ENCODE peak calls at places on chromosome 14, in seven cellular contexts. K is midbrain; Z is EL; S is GM23248; E is activated T-cell treated with anti-CD3 and anti-CD28 coated beads, Interleukin-2, amount 50 U/mL, for 72 hours; G is T-helper 9 cell; I is cortex of kidney. Q is an unnamed sample.

GRCh38 chr14:77045570-77045890 is 17.0 kb upstream of the IRF2BPL start:
- DNase-seq in K (no peak), Z (no peak), S (peak; percentile 39), E (no peak), G (no peak), I (no peak), Q (peak; percentile 38)

GRCh38 chr14:104967414-104968152 is 10.6 kb downstream of the AHNAK2 start:
- DNase-seq in K (no peak), Z (peak; percentile 55), S (peak; percentile 66), E (peak; percentile 33), G (no peak), I (no peak), Q (peak; percentile 66)

GRCh38 chr14:24095196-24096068 is 1.3 kb downstream of the PCK2 start:
- DNase-seq in K (no peak), Z (peak; percentile 83), S (peak; percentile 77), E (peak; percentile 74), G (no peak), I (no peak), Q (peak; percentile 55)

GRCh38 chr14:73762375-73762822 is 48.2 kb upstream of the PNMA1 start:
- DNase-seq in K (no peak), Z (no peak), S (no peak), E (peak; percentile 68), G (no peak), I (no peak), Q (no peak)

GRCh38 chr14:80047761-80048160 is 163.5 kb downstream of the DIO2 start:
- DNase-seq in K (no peak), Z (no peak), S (no peak), E (no peak), G (no peak), I (no peak), Q (no peak)

GRCh38 chr14:98173291-98173690 is 1098.7 kb downstream of the BCL11B start:
- DNase-seq in K (no peak), Z (no peak), S (no peak), E (no peak), G (peak; percentile 45), I (no peak), Q (no peak)

GRCh38 chr14:57136669-57137068 is 132.0 kb downstream of the EXOC5 start:
- DNase-seq in K (peak; percentile 16), Z (no peak), S (no peak), E (no peak), G (no peak), I (no peak), Q (no peak)

GRCh38 chr14:22781606-22782000 is 15.1 kb downstream of the OXA1L start:
- DNase-seq in K (no peak), Z (peak; percentile 50), S (peak; percentile 63), E (no peak), G (no peak), I (no peak), Q (peak; percentile 22)

GRCh38 chr14:75800792-75801191 is 139.7 kb downstream of the TTLL5 start:
- DNase-seq in K (no peak), Z (no peak), S (no peak), E (no peak), G (no peak), I (no peak), Q (no peak)

GRCh38 chr14:92935446-92935845 is 12.5 kb downstream of the CHGA start:
- DNase-seq in K (no peak), Z (no peak), S (no peak), E (no peak), G (no peak), I (no peak), Q (no peak)

GRCh38 chr14:64296561-64296960 is 2.4 kb upstream of the ESR2 start:
- DNase-seq in K (no peak), Z (no peak), S (no peak), E (no peak), G (no peak), I (no peak), Q (no peak)

GRCh38 chr14:25400607-25401206 is 350.8 kb upstream of the STXBP6 start:
- DNase-seq in K (peak; percentile 56), Z (peak; percentile 44), S (peak; percentile 63), E (peak; percentile 27), G (no peak), I (no peak), Q (peak; percentile 84)

GRCh38 chr14:100874051-100874410 is 29.5 kb downstream of the RTL1 start:
- DNase-seq in K (no peak), Z (no peak), S (no peak), E (no peak), G (no peak), I (no peak), Q (no peak)

Q was measured in adipocyte.